ENCODE peak calls at places on chromosome 16, in ten cellular contexts. W is cardiac muscle cell, P is MM.1S, B is epithelial cell of proximal tubule, M is HCT116, U is MCF 10A, T is dorsolateral prefrontal cortex, I is HFFc6, V is mesothelial cell of epicardium, R is fibroblast of lung. N is an unnamed sample.

GRCh38 chr16:28192811-28193529 is 18.8 kb downstream of the XPO6 start:
- DNase-seq in B (no peak), I (no peak), M (no peak), R (no peak), W (no peak), V (no peak), U (no peak), P (no peak), T (no peak), N (no peak)

GRCh38 chr16:9053006-9053601 is 38.3 kb upstream of the HAPSTR1 start:
- DNase-seq in W (peak), V (peak), U (peak), M (peak), R (peak), T (peak), P (no peak), I (peak), B (no peak), N (peak)

GRCh38 chr16:83305092-83305491 is 502.7 kb upstream of the HSBP1 start:
- DNase-seq in V (no peak), P (no peak), T (no peak), M (no peak), R (peak), B (no peak), I (peak), W (no peak), U (peak), N (no peak)

GRCh38 chr16:27432600-27432957 is 30.6 kb downstream of the IL21R start:
- DNase-seq in I (peak), U (peak), M (no peak), P (no peak), R (peak), B (peak), T (no peak), V (no peak), W (no peak), N (no peak)

GRCh38 chr16:83958137-83958810 is 5.2 kb downstream of the OSGIN1 start:
- DNase-seq in T (no peak), U (no peak), W (no peak), R (no peak), M (no peak), P (no peak), B (no peak), I (no peak), V (no peak), N (no peak)

GRCh38 chr16:70548936-70549335 is 25.3 kb downstream of the SF3B3 start:
- DNase-seq in M (no peak), U (no peak), V (no peak), R (no peak), B (no peak), P (no peak), T (no peak), I (no peak), W (no peak), N (no peak)

GRCh38 chr16:12271006-12271405 is 294.5 kb downstream of the SNX29 start:
- DNase-seq in W (no peak), M (peak), R (peak), P (no peak), I (peak), T (peak), U (peak), B (no peak), V (no peak), N (peak)

GRCh38 chr16:80948886-80949502 is 57.7 kb downstream of the CMC2 start:
- DNase-seq in I (peak), U (peak), B (no peak), W (peak), M (peak), R (no peak), V (no peak), T (peak), P (no peak), N (peak)

GRCh38 chr16:75028544-75028943 is 29.7 kb downstream of the ZNRF1 start:
- DNase-seq in V (no peak), I (no peak), B (no peak), U (no peak), R (no peak), M (no peak), T (no peak), P (no peak), W (no peak), N (no peak)

GRCh38 chr16:58515871-58516767 is 802 bp downstream of the SETD6 start:
- DNase-seq in B (no peak), W (peak), M (no peak), P (peak), T (no peak), V (no peak), R (no peak), I (no peak), U (peak), N (no peak)

GRCh38 chr16:69435977-69436729 is 11.7 kb downstream of the CYB5B start:
- DNase-seq in U (no peak), B (no peak), I (no peak), P (no peak), R (no peak), M (no peak), V (no peak), W (peak), T (no peak), N (no peak)

GRCh38 chr16:11047939-11048500 is 103.7 kb downstream of the CLEC16A start:
- DNase-seq in R (no peak), I (no peak), M (no peak), B (no peak), W (no peak), P (no peak), V (no peak), U (no peak), T (no peak), N (no peak)

GRCh38 chr16:16041196-16041892 is 91.9 kb downstream of the ABCC1 start:
- DNase-seq in I (no peak), P (no peak), R (no peak), M (no peak), V (no peak), U (no peak), T (no peak), W (no peak), B (no peak), N (no peak)

GRCh38 chr16:51416921-51417320 is 265.9 kb upstream of the SALL1 start:
- DNase-seq in V (no peak), U (peak), I (no peak), M (no peak), T (no peak), P (no peak), B (no peak), W (no peak), R (peak), N (no peak)

GRCh38 chr16:27579086-27579980 is 29.4 kb downstream of the KATNIP start:
- DNase-seq in V (no peak), U (no peak), I (peak), T (no peak), P (no peak), R (peak), M (no peak), W (no peak), B (peak), N (no peak)

GRCh38 chr16:29909398-29909797 is 9.1 kb downstream of the ASPHD1 start:
- DNase-seq in U (no peak), W (no peak), B (no peak), P (no peak), I (no peak), M (no peak), T (no peak), V (no peak), R (peak), N (no peak)

GRCh38 chr16:70380205-70380918 is 33.7 kb downstream of the DDX19A start:
- DNase-seq in B (no peak), U (peak), T (peak), P (peak), W (peak), I (peak), V (peak), M (no peak), R (peak), N (peak)

GRCh38 chr16:27301236-27301861 is 12.4 kb upstream of the IL4R start:
- DNase-seq in P (no peak), U (no peak), M (no peak), B (no peak), R (no peak), W (no peak), V (no peak), I (no peak), T (no peak), N (no peak)

DNA sequence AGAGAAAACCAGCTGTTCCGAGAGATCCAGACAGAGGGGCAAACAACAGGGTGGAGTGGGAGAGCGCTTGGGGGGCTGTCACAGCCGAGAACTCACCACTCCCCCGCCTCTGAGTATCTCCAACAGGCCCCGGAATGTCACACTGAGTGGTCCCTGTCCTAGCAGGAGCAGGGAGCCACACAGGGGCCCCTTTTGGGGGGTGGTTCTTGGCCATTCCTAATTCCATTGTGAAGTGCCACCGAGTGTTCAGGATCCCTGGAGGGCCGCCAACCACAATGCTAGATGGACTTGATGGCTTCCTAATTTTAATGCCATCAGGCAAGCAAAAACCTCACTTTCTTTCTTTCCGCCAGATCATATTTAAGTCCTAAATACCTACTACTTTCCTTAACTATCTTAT is 16.8 kb downstream of the ABCA3 start:
- DNase-seq in U (no peak), W (no peak), P (no peak), V (no peak), M (no peak), I (no peak), B (no peak), T (no peak), R (no peak), N (no peak)
- TF ChIP-seq CTCF in U (no peak), W (no peak), P (no peak), V (no peak), M (no peak), I (no peak), B (no peak), T (no peak), R (no peak), N (no peak)

GRCh38 chr16:4859190-4859899 is 12.1 kb downstream of the UBN1 start:
- DNase-seq in M (no peak), B (no peak), T (no peak), I (no peak), V (no peak), W (no peak), U (no peak), R (peak), P (no peak), N (no peak)
- TF ChIP-seq CTCF in M (no peak), B (no peak), T (no peak), I (no peak), V (no peak), W (no peak), U (no peak), R (no peak), P (no peak), N (no peak)

GRCh38 chr16:88811600-88811849 is 203 bp downstream of the APRT start:
- DNase-seq in W (no peak), I (no peak), T (no peak), R (no peak), P (no peak), U (no peak), V (no peak), M (no peak), B (no peak), N (no peak)
- TF ChIP-seq CTCF in W (no peak), I (no peak), T (no peak), R (no peak), P (no peak), U (no peak), V (no peak), M (no peak), B (no peak), N (no peak)

GRCh38 chr16:66661210-66661560 is 35.4 kb downstream of the CMTM4 start:
- DNase-seq in W (no peak), U (no peak), P (no peak), V (no peak), M (no peak), I (no peak), T (no peak), B (no peak), R (no peak), N (no peak)

GRCh38 chr16:66658860-66659190 is 37.7 kb downstream of the CMTM4 start:
- DNase-seq in R (no peak), V (no peak), B (no peak), I (no peak), U (no peak), T (no peak), W (no peak), P (no peak), M (no peak), N (no peak)

GRCh38 chr16:66658143-66658859 is 38.2 kb downstream of the CMTM4 start:
- DNase-seq in R (no peak), W (no peak), V (no peak), U (no peak), T (no peak), P (no peak), M (no peak), B (no peak), I (no peak), N (no peak)

GRCh38 chr16:66660422-66661209 is 35.9 kb downstream of the CMTM4 start:
- DNase-seq in W (peak), M (no peak), R (peak), I (peak), T (peak), B (peak), V (no peak), P (no peak), U (peak), N (peak)

DNA sequence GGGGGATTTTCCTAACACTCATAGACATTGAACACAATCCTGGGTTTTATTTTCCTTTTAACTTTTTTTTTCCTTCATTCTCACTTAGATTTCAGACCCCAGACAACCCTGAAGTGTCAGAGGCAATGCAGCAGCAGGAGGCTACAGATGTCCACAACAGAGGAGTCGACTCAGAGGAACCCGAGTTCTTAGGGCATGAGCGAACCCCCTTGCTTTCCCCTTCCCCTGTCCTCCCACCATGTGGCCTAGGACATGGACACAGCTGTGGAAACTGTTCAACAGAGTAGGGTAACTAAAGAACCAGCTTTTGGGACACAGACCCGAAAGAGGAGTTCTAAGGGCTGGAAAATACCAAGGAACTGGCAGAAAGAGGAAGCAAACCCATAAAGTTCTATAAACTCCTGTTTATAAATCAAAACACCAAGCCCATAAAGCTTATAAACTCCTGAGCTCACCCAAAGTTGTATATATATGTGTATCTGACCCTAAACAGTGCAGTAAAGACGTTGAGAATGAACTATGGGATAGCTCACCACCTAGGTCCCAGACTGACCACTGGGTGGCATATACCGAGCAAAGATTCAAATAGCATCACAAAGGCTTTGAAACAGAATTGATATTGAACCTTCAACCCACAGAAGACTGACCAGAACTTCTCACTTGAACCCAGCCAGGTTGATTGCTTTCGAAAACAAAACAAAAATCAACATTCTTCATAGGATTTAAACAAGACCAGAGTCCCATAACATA is 33.9 kb downstream of the CMTM4 start:
- DNase-seq in I (peak), W (peak), M (peak), P (peak), R (peak), T (no peak), V (no peak), B (no peak), U (peak), N (no peak)
- TF ChIP-seq CTCF in I (peak), W (peak), M (peak), P (peak), R (peak), T (peak), V (no peak), B (peak), U (peak), N (peak)

DNA sequence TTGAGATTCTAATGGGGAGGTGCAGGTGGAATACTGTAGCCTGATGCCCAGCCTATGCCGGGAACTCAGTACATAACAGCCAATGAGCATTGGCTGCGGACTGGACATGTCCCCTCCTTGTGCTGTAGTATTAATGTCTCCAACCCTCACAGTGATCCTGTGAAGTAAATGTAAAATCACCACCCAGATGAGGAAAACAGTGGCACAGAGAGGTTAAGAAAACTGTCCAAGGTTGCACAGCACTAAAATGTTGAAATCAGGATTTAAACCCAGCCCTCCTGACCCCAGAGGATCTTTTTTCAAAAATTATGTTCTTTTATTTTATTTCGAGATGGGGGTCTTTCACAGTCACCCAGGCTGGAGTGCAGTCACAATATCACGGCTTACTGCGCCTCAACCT is 7.9 kb downstream of the NLRC5 start:
- DNase-seq in P (no peak), V (no peak), W (no peak), M (no peak), R (no peak), B (no peak), U (no peak), I (no peak), T (no peak), N (no peak)
- TF ChIP-seq CTCF in P (no peak), V (no peak), W (no peak), M (no peak), R (no peak), B (no peak), U (no peak), I (no peak), T (no peak), N (no peak)

GRCh38 chr16:55542459-55543082 is 23.9 kb upstream of the CAPNS2 start:
- DNase-seq in I (peak), U (peak), T (no peak), M (no peak), V (no peak), W (no peak), R (peak), B (no peak), P (no peak), N (no peak)
- TF ChIP-seq CTCF in I (no peak), U (no peak), T (no peak), M (no peak), V (no peak), W (no peak), R (no peak), B (no peak), P (no peak), N (no peak)